ENCODE peak calls at places on chromosomes 2 and 18, in nine cellular contexts. S is K562, J is sigmoid colon, P is GM12878, I is A549, R is suprapubic skin, O is transverse colon, M is H1, F is tibial nerve. U is an unnamed sample.

GRCh38 chr2:195419033-195419432 is 238.0 kb upstream of the SLC39A10 start:
- DNase-seq in S (peak), J (no peak), P (no peak), I (no peak), R (no peak), O (no peak), M (no peak), F (no peak), U (no peak)

GRCh38 chr2:10537522-10538195 is 89.5 kb upstream of the ODC1 start:
- DNase-seq in S (no peak), J (peak), P (no peak), I (no peak), R (no peak), O (no peak), M (no peak), F (no peak), U (no peak)

GRCh38 chr18:25594351-25594750 is 242.4 kb upstream of the ZNF521 start:
- DNase-seq in S (no peak), J (no peak), P (no peak), I (no peak), R (no peak), O (no peak), M (no peak), F (no peak), U (no peak)

GRCh38 chr2:120831106-120831505 is 95.4 kb downstream of the GLI2 start:
- DNase-seq in S (no peak), J (peak), P (no peak), I (no peak), R (peak), O (no peak), M (no peak), F (no peak), U (no peak)

GRCh38 chr18:73240899-73241298 is 373.1 kb upstream of the NETO1 start:
- DNase-seq in S (no peak), J (no peak), P (no peak), I (no peak), R (no peak), O (no peak), M (no peak), F (no peak), U (no peak)

GRCh38 chr2:68784849-68785248 is 50.2 kb downstream of the ARHGAP25 start:
- DNase-seq in S (no peak), J (no peak), P (no peak), I (no peak), R (no peak), O (no peak), M (no peak), F (no peak), U (no peak)

GRCh38 chr2:230908595-230909191 is 16.3 kb downstream of the GPR55 start:
- DNase-seq in S (peak), J (peak), P (no peak), I (peak), R (peak), O (peak), M (no peak), F (no peak), U (no peak)

GRCh38 chr2:240494194-240494793 is 58.8 kb downstream of the GPC1 start:
- DNase-seq in S (no peak), J (no peak), P (no peak), I (no peak), R (no peak), O (no peak), M (no peak), F (no peak), U (no peak)

GRCh38 chr2:80020061-80020460 is 284.5 kb downstream of the LRRTM1 start:
- DNase-seq in S (no peak), J (no peak), P (no peak), I (no peak), R (no peak), O (no peak), M (no peak), F (no peak), U (no peak)

GRCh38 chr18:24212939-24213338 is 74.1 kb downstream of the CABYR start:
- DNase-seq in S (no peak), J (no peak), P (no peak), I (no peak), R (no peak), O (no peak), M (no peak), F (no peak), U (no peak)

DNA sequence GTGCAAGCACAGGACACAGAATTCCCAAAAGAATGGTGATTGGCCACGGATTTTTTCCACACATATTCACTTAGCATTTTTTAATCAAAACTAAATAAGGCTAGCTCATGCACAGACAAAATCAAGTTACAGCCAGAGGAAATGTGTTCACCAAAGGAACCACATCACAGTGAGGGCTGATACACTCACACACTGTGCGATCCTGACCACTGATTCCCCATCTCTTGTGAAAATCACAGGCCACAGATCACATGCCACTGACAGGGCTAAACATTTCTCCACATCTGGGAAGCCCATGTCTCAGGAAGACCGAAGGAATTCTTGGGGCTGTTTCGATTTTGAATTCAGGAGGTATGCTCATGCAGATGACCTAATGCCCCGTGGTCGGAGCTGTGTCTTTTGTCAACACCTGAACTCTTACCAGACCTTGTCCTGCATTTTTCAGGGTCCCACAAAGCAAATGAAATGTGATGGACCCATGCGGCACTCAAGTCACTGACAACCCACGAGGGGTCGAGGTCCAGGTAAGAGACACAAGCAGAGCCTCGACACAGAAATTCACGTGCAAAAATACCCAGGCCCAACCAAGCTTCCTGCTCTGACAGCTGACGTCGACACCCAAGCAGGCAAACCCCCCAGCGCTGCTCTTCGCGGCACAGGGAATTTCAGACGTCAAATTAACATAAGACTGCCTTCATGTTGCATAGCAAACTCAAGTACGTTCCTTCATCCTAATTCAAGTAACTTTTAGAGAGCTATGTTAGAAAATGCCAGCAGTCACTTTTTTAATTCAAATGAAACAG is 69.5 kb downstream of the ZNF516 start:
- DNase-seq in S (no peak), J (peak), P (no peak), I (no peak), R (no peak), O (no peak), M (peak), F (no peak), U (no peak)
- TF ChIP-seq EP300 in S (no peak), J (no peak), P (no peak), I (no peak), R (no peak), O (no peak), M (no peak), F (no peak), U (no peak)

GRCh38 chr18:21805771-21806366 is 65.3 kb downstream of the MIB1 start:
- DNase-seq in S (no peak), J (no peak), P (no peak), I (no peak), R (no peak), O (no peak), M (no peak), F (no peak), U (no peak)
- TF ChIP-seq EP300 in S (no peak), J (no peak), P (no peak), I (no peak), R (no peak), O (no peak), M (no peak), F (no peak), U (no peak)

GRCh38 chr2:130808482-130809268 is 28.0 kb upstream of the ARHGEF4 start:
- DNase-seq in S (no peak), J (no peak), P (no peak), I (no peak), R (no peak), O (no peak), M (no peak), F (no peak), U (no peak)
- TF ChIP-seq EP300 in S (no peak), J (no peak), P (no peak), I (no peak), R (no peak), O (no peak), M (no peak), F (no peak), U (no peak)

DNA sequence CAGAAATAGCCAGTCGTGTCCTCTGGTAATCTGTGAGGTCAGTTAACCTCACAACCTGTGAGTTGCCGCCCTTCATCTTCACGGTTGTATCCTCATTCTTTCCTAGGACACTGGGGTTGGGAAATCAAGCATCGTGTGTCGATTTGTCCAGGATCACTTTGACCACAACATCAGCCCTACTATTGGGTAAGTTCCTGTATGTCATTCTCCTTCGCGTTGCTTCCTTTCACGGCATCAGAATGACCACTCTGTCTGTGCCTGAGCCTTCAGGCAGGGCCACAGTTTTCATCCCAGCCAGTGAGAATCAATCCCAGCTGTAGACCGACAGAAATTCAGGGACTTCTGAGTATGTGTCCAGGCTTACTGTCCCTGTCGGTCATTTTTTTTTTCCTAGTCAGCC is 67.1 kb downstream of the RAB31 start:
- DNase-seq in S (no peak), J (no peak), P (no peak), I (no peak), R (no peak), O (no peak), M (no peak), F (peak), U (peak)
- TF ChIP-seq EP300 in S (no peak), J (peak), P (no peak), I (no peak), R (peak), O (peak), M (no peak), F (peak), U (no peak)